ENCODE peak calls at places on chromosomes 11 and 22, in four cellular contexts. N is K562, D is endothelial cell of umbilical vein, B is GM12878. O is an unnamed sample.

GRCh38 chr11:73177380-73178091 is 35.4 kb upstream of the FCHSD2 start:
- DNase-seq in N (no peak), D (peak), B (no peak), O (no peak)

GRCh38 chr11:126924381-126924780 is 76.2 kb downstream of the KIRREL3 start:
- DNase-seq in N (no peak), D (no peak), B (no peak), O (no peak)

GRCh38 chr22:16963189-16963945 is 44.7 kb downstream of the GAB4 start:
- DNase-seq in N (no peak), D (no peak), B (no peak), O (no peak)

GRCh38 chr22:44582016-44582415 is 84.0 kb upstream of the RTL6 start:
- DNase-seq in N (no peak), D (no peak), B (no peak), O (no peak)

GRCh38 chr11:46554205-46555162 is 39.3 kb downstream of the AMBRA1 start:
- DNase-seq in N (no peak), D (peak), B (no peak), O (peak)

GRCh38 chr11:27397619-27398412 is 34.8 kb upstream of the CCDC34 start:
- DNase-seq in N (peak), D (peak), B (no peak), O (no peak)

GRCh38 chr11:14454861-14455632 is 44.6 kb downstream of the COPB1 start:
- DNase-seq in N (peak), D (peak), B (no peak), O (peak)

GRCh38 chr11:130449246-130449990 is 973 bp downstream of the ADAMTS15 start:
- DNase-seq in N (no peak), D (no peak), B (no peak), O (no peak)

GRCh38 chr22:21942939-21943338 is 9.7 kb downstream of the PPM1F start:
- DNase-seq in N (no peak), D (no peak), B (no peak), O (no peak)

GRCh38 chr11:30091728-30092127 is 74.9 kb upstream of the KCNA4 start:
- DNase-seq in N (no peak), D (no peak), B (no peak), O (no peak)

GRCh38 chr11:13207270-13207664 is 70.3 kb upstream of the BMAL1 start:
- DNase-seq in N (no peak), D (peak), B (no peak), O (no peak)

GRCh38 chr11:128928400-128928799 is 14.3 kb downstream of the TP53AIP1 start:
- DNase-seq in N (no peak), D (no peak), B (peak), O (peak)

GRCh38 chr11:28117712-28118111 is 9.5 kb downstream of the METTL15 start:
- DNase-seq in N (no peak), D (no peak), B (no peak), O (no peak)

GRCh38 chr11:129458756-129459535 is 83.3 kb downstream of the BARX2 start:
- DNase-seq in N (no peak), D (no peak), B (no peak), O (no peak)

GRCh38 chr11:37394236-37394870 is 796.3 kb upstream of the RAG2 start:
- DNase-seq in N (peak), D (no peak), B (no peak), O (no peak)

GRCh38 chr22:35480143-35480542 is 60.5 kb upstream of the RASD2 start:
- DNase-seq in N (no peak), D (peak), B (no peak), O (peak)

GRCh38 chr11:98137437-98137836 is 883.3 kb upstream of the CNTN5 start:
- DNase-seq in N (no peak), D (no peak), B (no peak), O (no peak)

GRCh38 chr11:114773541-114774338 is 95.4 kb downstream of the NXPE2 start:
- DNase-seq in N (no peak), D (no peak), B (no peak), O (no peak)

GRCh38 chr11:45208135-45208534 is 61.7 kb downstream of the PRDM11 start:
- DNase-seq in N (no peak), D (no peak), B (no peak), O (no peak)

GRCh38 chr11:47161890-47162289 is 14.8 kb downstream of the ARFGAP2 start:
- DNase-seq in N (no peak), D (no peak), B (no peak), O (peak)

GRCh38 chr11:14636119-14636518 is 7.5 kb upstream of the PDE3B start:
- DNase-seq in N (no peak), D (no peak), B (no peak), O (no peak)

GRCh38 chr11:72230764-72231365 is 6.3 kb downstream of the INPPL1 start:
- DNase-seq in N (no peak), D (no peak), B (no peak), O (no peak)

GRCh38 chr11:64723117-64723906 is at the start of gene NRXN2:
- DNase-seq in N (peak), D (peak), B (peak), O (peak)

GRCh38 chr22:43572710-43573109 is 160.9 kb downstream of the MPPED1 start:
- DNase-seq in N (no peak), D (no peak), B (no peak), O (no peak)

GRCh38 chr11:123577081-123577598 is 77.3 kb downstream of the SCN3B start:
- DNase-seq in N (peak), D (peak), B (no peak), O (peak)

GRCh38 chr11:128021304-128022006 is 565.9 kb downstream of the ETS1 start:
- DNase-seq in N (no peak), D (no peak), B (no peak), O (no peak)

GRCh38 chr11:120066738-120067303 is 71.1 kb downstream of the TRIM29 start:
- DNase-seq in N (no peak), D (no peak), B (no peak), O (no peak)

GRCh38 chr22:40645579-40646197 is 9.2 kb upstream of the MRTFA start:
- DNase-seq in N (no peak), D (no peak), B (no peak), O (no peak)

GRCh38 chr11:77074626-77075221 is 8.0 kb downstream of the CAPN5 start:
- DNase-seq in N (no peak), D (no peak), B (no peak), O (no peak)

GRCh38 chr11:125593113-125593761 is 585 bp downstream of the STT3A start:
- DNase-seq in N (peak), D (no peak), B (no peak), O (peak)

GRCh38 chr22:48223488-48224190 is 1461.2 kb downstream of the TBC1D22A start:
- DNase-seq in N (no peak), D (no peak), B (no peak), O (no peak)

GRCh38 chr11:84103096-84103495 is 816.9 kb upstream of the CCDC90B start:
- DNase-seq in N (no peak), D (no peak), B (no peak), O (no peak)

GRCh38 chr11:126766425-126766824 is 234.1 kb downstream of the KIRREL3 start:
- DNase-seq in N (no peak), D (no peak), B (no peak), O (no peak)

GRCh38 chr11:1054143-1055108 is 17.9 kb upstream of the MUC6 start:
- DNase-seq in N (no peak), D (peak), B (no peak), O (no peak)

GRCh38 chr11:66333896-66334604 is 2.2 kb downstream of the RIN1 start:
- DNase-seq in N (no peak), D (no peak), B (no peak), O (no peak)

GRCh38 chr11:44502506-44502905 is 63.0 kb upstream of the CD82 start:
- DNase-seq in N (no peak), D (no peak), B (no peak), O (no peak)

GRCh38 chr22:39907035-39907434 is 6.2 kb downstream of the GRAP2 start:
- DNase-seq in N (no peak), D (no peak), B (no peak), O (no peak)

GRCh38 chr22:43474161-43475101 is 62.6 kb downstream of the MPPED1 start:
- DNase-seq in N (no peak), D (no peak), B (no peak), O (no peak)

GRCh38 chr22:28560005-28560742 is 119.5 kb downstream of the TTC28 start:
- DNase-seq in N (peak), D (peak), B (no peak), O (peak)

GRCh38 chr11:67732045-67732787 is 57.8 kb upstream of the ALDH3B2 start:
- DNase-seq in N (peak), D (no peak), B (no peak), O (no peak)
- TF ChIP-seq FOS in N (no peak), D (no peak), B (no peak), O (no peak)

GRCh38 chr11:36295926-36296325 is at the start of gene PRR5L:
- DNase-seq in N (no peak), D (no peak), B (no peak), O (no peak)
- TF ChIP-seq FOS in N (no peak), D (no peak), B (no peak), O (no peak)

GRCh38 chr22:37672920-37673453 is 2.4 kb upstream of the LGALS1 start:
- DNase-seq in N (no peak), D (no peak), B (no peak), O (no peak)

GRCh38 chr22:37674248-37674647 is 1.2 kb upstream of the LGALS1 start:
- DNase-seq in N (no peak), D (no peak), B (no peak), O (no peak)

GRCh38 chr22:37675930-37676571 is 615 bp downstream of the LGALS1 start:
- DNase-seq in N (peak), D (peak), B (no peak), O (no peak)

GRCh38 chr22:37676691-37677627 is 1.5 kb downstream of the LGALS1 start:
- DNase-seq in N (peak), D (peak), B (no peak), O (peak)

GRCh38 chr22:37674951-37675929 is at the start of gene LGALS1:
- DNase-seq in N (peak), D (peak), B (no peak), O (peak)
- TF ChIP-seq FOS in N (peak), D (no peak), B (no peak), O (peak)

GRCh38 chr11:92888701-92889100 is 80.8 kb upstream of the MTNR1B start:
- DNase-seq in N (peak), D (no peak), B (no peak), O (no peak)
- TF ChIP-seq FOS in N (no peak), D (no peak), B (no peak), O (no peak)

DNA sequence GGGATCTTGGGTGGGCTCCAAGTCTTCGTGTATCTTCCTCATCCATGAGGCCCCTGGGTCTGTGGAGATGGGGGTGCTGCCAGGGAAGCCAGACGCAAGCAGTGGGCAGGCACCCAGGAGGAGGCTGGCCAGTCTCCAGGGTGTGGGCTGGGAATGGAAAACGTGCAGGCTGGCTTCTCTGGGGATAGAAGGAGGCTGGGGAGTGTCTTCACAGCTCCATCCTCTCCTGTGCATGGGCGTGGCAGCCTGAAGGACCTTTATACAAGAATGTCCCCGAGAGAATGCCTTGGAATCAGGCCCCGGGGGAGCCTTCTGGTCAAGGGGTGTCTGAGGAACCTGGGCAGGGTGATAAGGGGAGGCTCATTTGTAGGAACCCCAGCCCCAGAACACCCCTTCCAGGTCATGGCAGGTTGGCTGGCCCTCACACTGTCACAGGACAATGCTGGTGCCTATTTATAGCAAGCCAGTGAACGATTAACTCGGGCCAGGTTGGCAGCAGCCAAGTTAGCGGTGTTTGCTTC is 14.0 kb downstream of the SGSM1 start:
- DNase-seq in N (no peak), D (no peak), B (no peak), O (no peak)
- TF ChIP-seq FOS in N (no peak), D (no peak), B (no peak), O (no peak)

DNA sequence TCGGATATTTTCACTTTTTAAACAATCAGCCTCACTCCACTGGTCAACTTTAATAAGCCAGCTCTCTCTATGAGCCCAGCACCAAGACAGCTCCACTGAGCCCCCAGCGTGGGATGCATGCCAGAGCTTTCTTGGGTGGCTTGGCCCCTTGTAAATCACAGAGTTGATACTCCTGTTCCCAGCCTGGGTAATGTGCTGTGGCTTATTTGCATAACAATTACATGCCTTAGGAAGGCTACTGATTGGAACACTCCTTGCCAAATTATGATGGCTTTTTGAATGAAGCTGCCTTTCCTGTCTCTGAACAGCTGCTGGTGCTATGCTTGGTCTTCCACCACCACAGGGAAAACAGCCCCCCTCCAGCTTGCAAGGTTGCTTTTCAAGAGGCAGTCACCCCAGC is 549.5 kb downstream of the OPCML start:
- DNase-seq in N (no peak), D (no peak), B (no peak), O (no peak)
- TF ChIP-seq FOS in N (no peak), D (no peak), B (no peak), O (no peak)

GRCh38 chr11:118104491-118104890 is 17.7 kb upstream of the SMIM35 start:
- DNase-seq in N (no peak), D (no peak), B (no peak), O (no peak)
- TF ChIP-seq FOS in N (no peak), D (no peak), B (no peak), O (no peak)

DNA sequence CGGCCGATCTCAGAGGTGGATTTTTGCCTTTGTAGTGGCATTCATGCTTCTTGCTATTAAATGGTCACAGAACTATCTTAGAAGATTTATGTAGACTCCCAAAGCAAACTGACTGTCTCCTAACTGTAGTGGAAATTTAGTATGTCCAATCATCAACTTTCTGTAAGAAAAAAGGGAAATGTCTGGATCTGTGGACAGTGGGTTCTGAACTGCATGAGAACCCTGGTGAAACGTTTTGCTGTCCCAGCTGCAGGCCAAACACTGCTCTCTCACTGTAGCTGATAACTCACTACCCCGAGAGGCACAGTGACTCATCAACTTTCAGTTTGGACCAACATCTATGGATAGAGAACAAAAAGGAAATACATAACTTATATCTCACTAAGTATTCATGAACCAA is 387.1 kb downstream of the SOX6 start:
- DNase-seq in N (peak), D (peak), B (peak), O (peak)
- TF ChIP-seq FOS in N (peak), D (peak), B (no peak), O (peak)

GRCh38 chr11:81368192-81368591 is 1365.5 kb downstream of the FAM181B start:
- DNase-seq in N (no peak), D (no peak), B (no peak), O (no peak)
- TF ChIP-seq FOS in N (no peak), D (no peak), B (no peak), O (no peak)

O was measured in IMR-90.